ENCODE peak calls at places on chromosome 21, in seven cellular contexts. Q, H, F, K, D, T and S are unnamed samples.

GRCh38 chr21:30194701-30195299 is 21.1 kb downstream of the CLDN8 start:
- DNase-seq in Q (peak), H (no peak), F (no peak), K (no peak), D (no peak), T (no peak), S (peak)

GRCh38 chr21:16588433-16588860 is 858.7 kb downstream of the USP25 start:
- DNase-seq in Q (peak), H (peak), F (no peak), K (peak), D (peak), T (peak), S (no peak)

GRCh38 chr21:34925597-34925996 is 123.5 kb downstream of the RUNX1 start:
- DNase-seq in Q (no peak), H (no peak), F (no peak), K (no peak), D (no peak), T (no peak), S (no peak)

GRCh38 chr21:28442085-28442484 is 550.6 kb downstream of the LTN1 start:
- DNase-seq in Q (no peak), H (no peak), F (no peak), K (no peak), D (no peak), T (no peak), S (no peak)

GRCh38 chr21:31204801-31205200 is 139.3 kb downstream of the TIAM1 start:
- DNase-seq in Q (no peak), H (no peak), F (no peak), K (no peak), D (no peak), T (no peak), S (no peak)

GRCh38 chr21:35587841-35588390 is 472.4 kb downstream of the SETD4 start:
- DNase-seq in Q (no peak), H (no peak), F (no peak), K (no peak), D (no peak), T (no peak), S (no peak)

GRCh38 chr21:29586696-29587095 is 288.0 kb downstream of the BACH1 start:
- DNase-seq in Q (no peak), H (peak), F (no peak), K (no peak), D (peak), T (no peak), S (no peak)

GRCh38 chr21:26769613-26770188 is 75.5 kb downstream of the ADAMTS1 start:
- DNase-seq in Q (no peak), H (no peak), F (peak), K (no peak), D (peak), T (no peak), S (peak)

GRCh38 chr21:35529141-35529863 is 480.2 kb upstream of the RUNX1 start:
- DNase-seq in Q (no peak), H (no peak), F (no peak), K (no peak), D (peak), T (no peak), S (no peak)

GRCh38 chr21:31072486-31072885 is 34.2 kb upstream of the KRTAP19-8 start:
- DNase-seq in Q (no peak), H (no peak), F (no peak), K (no peak), D (no peak), T (no peak), S (no peak)

GRCh38 chr21:27759091-27759659 is 792.3 kb upstream of the ADAMTS5 start:
- DNase-seq in Q (no peak), H (no peak), F (no peak), K (peak), D (no peak), T (peak), S (no peak)

GRCh38 chr21:15455819-15456462 is 273.8 kb upstream of the USP25 start:
- DNase-seq in Q (no peak), H (no peak), F (no peak), K (peak), D (no peak), T (no peak), S (no peak)

GRCh38 chr21:29181799-29182470 is 51.5 kb downstream of the MAP3K7CL start:
- DNase-seq in Q (peak), H (peak), F (peak), K (no peak), D (peak), T (peak), S (peak)

GRCh38 chr21:43691801-43692200 is 27.1 kb upstream of the PDXK start:
- DNase-seq in Q (no peak), H (no peak), F (no peak), K (no peak), D (no peak), T (no peak), S (no peak)

GRCh38 chr21:27164208-27165172 is 197.6 kb upstream of the ADAMTS5 start:
- DNase-seq in Q (no peak), H (no peak), F (no peak), K (no peak), D (no peak), T (no peak), S (no peak)

GRCh38 chr21:39612233-39613028 is at the start of gene B3GALT5:
- DNase-seq in Q (no peak), H (no peak), F (no peak), K (no peak), D (no peak), T (peak), S (no peak)

GRCh38 chr21:16536661-16537359 is 807.0 kb downstream of the USP25 start:
- DNase-seq in Q (peak), H (no peak), F (peak), K (no peak), D (peak), T (no peak), S (no peak)

GRCh38 chr21:20302084-20302483 is 696.1 kb upstream of the NCAM2 start:
- DNase-seq in Q (no peak), H (no peak), F (no peak), K (no peak), D (no peak), T (no peak), S (no peak)

GRCh38 chr21:35336534-35336933 is 287.4 kb upstream of the RUNX1 start:
- DNase-seq in Q (no peak), H (no peak), F (no peak), K (no peak), D (no peak), T (no peak), S (no peak)

GRCh38 chr21:42190492-42190875 is 28.5 kb upstream of the ABCG1 start:
- DNase-seq in Q (no peak), H (no peak), F (no peak), K (no peak), D (no peak), T (no peak), S (no peak)

GRCh38 chr21:38995755-38996154 is 187.5 kb downstream of the PSMG1 start:
- DNase-seq in Q (no peak), H (no peak), F (no peak), K (no peak), D (no peak), T (no peak), S (no peak)

GRCh38 chr21:34580181-34580700 is 34.7 kb downstream of the RCAN1 start:
- DNase-seq in Q (peak), H (no peak), F (peak), K (no peak), D (no peak), T (peak), S (no peak)

GRCh38 chr21:38567577-38568360 is 69.5 kb upstream of the ERG start:
- DNase-seq in Q (no peak), H (peak), F (no peak), K (no peak), D (peak), T (no peak), S (no peak)

GRCh38 chr21:15379776-15380175 is 315.0 kb upstream of the NRIP1 start:
- DNase-seq in Q (peak), H (no peak), F (no peak), K (no peak), D (no peak), T (no peak), S (no peak)

GRCh38 chr21:44532165-44532564 is 7.8 kb downstream of the KRTAP10-1 start:
- DNase-seq in Q (no peak), H (no peak), F (no peak), K (peak), D (no peak), T (no peak), S (no peak)

GRCh38 chr21:15857740-15858139 is 128.0 kb downstream of the USP25 start:
- DNase-seq in Q (no peak), H (no peak), F (peak), K (no peak), D (no peak), T (no peak), S (no peak)

GRCh38 chr21:26836546-26836945 is 8.7 kb downstream of the ADAMTS1 start:
- DNase-seq in Q (no peak), H (no peak), F (no peak), K (no peak), D (no peak), T (no peak), S (no peak)

GRCh38 chr21:42373181-42373907 is 7.0 kb upstream of the TFF1 start:
- DNase-seq in Q (no peak), H (no peak), F (no peak), K (no peak), D (no peak), T (no peak), S (no peak)

GRCh38 chr21:42378418-42378817 is 12.1 kb upstream of the TFF1 start:
- DNase-seq in Q (no peak), H (no peak), F (no peak), K (no peak), D (no peak), T (no peak), S (no peak)

GRCh38 chr21:34808569-34809204 is 139.9 kb downstream of the CLIC6 start:
- DNase-seq in Q (peak), H (no peak), F (peak), K (no peak), D (peak), T (no peak), S (no peak)

GRCh38 chr21:42388740-42389448 is 7.0 kb downstream of the TMPRSS3 start:
- DNase-seq in Q (no peak), H (no peak), F (no peak), K (no peak), D (no peak), T (peak), S (no peak)

GRCh38 chr21:27954806-27955205 is 987.9 kb upstream of the ADAMTS5 start:
- DNase-seq in Q (no peak), H (peak), F (no peak), K (no peak), D (peak), T (no peak), S (no peak)

GRCh38 chr21:30710499-30710898 is 8.1 kb downstream of the KRTAP21-3 start:
- DNase-seq in Q (peak), H (no peak), F (no peak), K (no peak), D (no peak), T (no peak), S (no peak)

GRCh38 chr21:39159342-39160063 is 23.7 kb downstream of the PSMG1 start:
- DNase-seq in Q (no peak), H (no peak), F (no peak), K (no peak), D (peak), T (no peak), S (no peak)

GRCh38 chr21:37891953-37892352 is 24.3 kb downstream of the KCNJ6 start:
- DNase-seq in Q (no peak), H (no peak), F (no peak), K (no peak), D (no peak), T (no peak), S (no peak)

GRCh38 chr21:31570824-31571425 is 88.6 kb upstream of the SOD1 start:
- DNase-seq in Q (no peak), H (no peak), F (no peak), K (no peak), D (no peak), T (no peak), S (no peak)

GRCh38 chr21:36613064-36613463 is 85.9 kb upstream of the SIM2 start:
- DNase-seq in Q (no peak), H (no peak), F (no peak), K (no peak), D (peak), T (no peak), S (no peak)
- H3K4me3 ChIP-seq in Q (no peak), H (no peak), F (no peak), K (no peak), D (no peak), T (no peak), S (no peak)

GRCh38 chr21:45765375-45765774 is 121.8 kb downstream of the PCBP3 start:
- DNase-seq in Q (no peak), H (no peak), F (no peak), K (no peak), D (no peak), T (no peak), S (no peak)
- TF ChIP-seq CTCF in Q (no peak), H (no peak), F (no peak), K (no peak), D (no peak), T (no peak), S (no peak)

GRCh38 chr21:41166947-41167346 is 1.0 kb upstream of the BACE2 start:
- DNase-seq in Q (no peak), H (no peak), F (no peak), K (no peak), D (no peak), T (peak), S (no peak)
- H3K4me3 ChIP-seq in Q (peak), H (peak), F (no peak), K (peak), D (peak), T (no peak), S (no peak)

GRCh38 chr21:18716578-18717138 is 313.1 kb upstream of the TMPRSS15 start:
- DNase-seq in Q (no peak), H (no peak), F (peak), K (no peak), D (no peak), T (no peak), S (peak)

GRCh38 chr21:18725653-18726052 is 322.1 kb upstream of the TMPRSS15 start:
- DNase-seq in Q (no peak), H (no peak), F (no peak), K (no peak), D (no peak), T (no peak), S (no peak)

DNA sequence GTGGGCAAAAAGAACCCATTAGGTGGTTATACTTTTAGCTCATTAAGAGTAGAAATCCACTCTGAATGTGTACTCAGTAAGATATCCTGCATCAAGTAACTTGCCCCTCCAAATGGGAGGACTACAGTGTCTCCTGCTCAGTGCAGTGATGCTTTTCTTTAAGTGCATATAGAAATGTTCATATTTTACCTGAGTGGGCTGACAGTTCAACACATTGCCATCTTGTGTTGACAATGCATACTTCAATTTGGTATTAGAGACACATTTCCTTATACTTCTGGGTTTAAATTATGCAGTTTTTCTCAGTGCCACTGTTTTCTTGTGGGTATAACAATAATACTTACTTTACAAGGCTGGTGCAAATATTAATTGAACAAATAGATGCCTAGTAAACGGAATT is 318.6 kb upstream of the TMPRSS15 start:
- DNase-seq in Q (no peak), H (no peak), F (no peak), K (no peak), D (no peak), T (no peak), S (no peak)
- TF ChIP-seq CTCF in Q (no peak), H (no peak), F (no peak), K (no peak), D (no peak), T (no peak), S (no peak)